ENCODE peak calls at places on chromosome 12, in five cellular contexts. Q is nephron progenitor cell, Z is A549, P is activated B cell treated with CpG ODN at 0.5 μM for 24 hours, E is heart right ventricle. A is an unnamed sample.

GRCh38 chr12:80702889-80703605 is 4.4 kb upstream of the MYF6 start:
- DNase-seq in Q (no peak), P (no peak), E (peak; percentile 10), Z (no peak), A (no peak)

GRCh38 chr12:51972424-51972812 is 20.9 kb downstream of the ACVR1B start:
- DNase-seq in Q (no peak), P (no peak), E (no peak), Z (no peak), A (no peak)

GRCh38 chr12:96445743-96446655 is 43.4 kb upstream of the CFAP54 start:
- DNase-seq in Z (no peak), P (no peak), Q (no peak), E (peak; percentile 69), A (no peak)

GRCh38 chr12:76957306-76957705 is 78.5 kb upstream of the CSRP2 start:
- DNase-seq in Q (no peak), Z (no peak), E (no peak), P (no peak), A (no peak)

GRCh38 chr12:6038160-6038559 is 86.3 kb downstream of the VWF start:
- DNase-seq in P (no peak), Z (peak; percentile 77), E (no peak), Q (peak; percentile 72), A (peak; percentile 70)

GRCh38 chr12:13980548-13981295 is 680 bp downstream of the GRIN2B start:
- DNase-seq in Q (peak; percentile 59), E (no peak), P (no peak), Z (peak; percentile 22), A (no peak)

GRCh38 chr12:116276433-116277216 is 868 bp downstream of the MED13L start:
- DNase-seq in P (peak; percentile 62), Z (peak; percentile 49), Q (peak; percentile 74), E (peak; percentile 71), A (no peak)

GRCh38 chr12:46358791-46359666 is 13.5 kb downstream of the SLC38A2 start:
- DNase-seq in Q (no peak), P (no peak), Z (no peak), E (no peak), A (no peak)

GRCh38 chr12:59698599-59698998 is 102.8 kb downstream of the SLC16A7 start:
- DNase-seq in Z (no peak), Q (no peak), P (no peak), E (no peak), A (no peak)

GRCh38 chr12:33455096-33455495 is 15.5 kb upstream of the SYT10 start:
- DNase-seq in P (no peak), Z (no peak), E (no peak), Q (no peak), A (no peak)

GRCh38 chr12:106954462-106955376 is 988 bp upstream of the TMEM263 start:
- DNase-seq in E (peak; percentile 39), P (peak; percentile 28), Z (no peak), Q (peak; percentile 15), A (no peak)

GRCh38 chr12:106953352-106954260 is 2.1 kb upstream of the TMEM263 start:
- DNase-seq in Q (no peak), E (no peak), P (no peak), Z (no peak), A (no peak)

GRCh38 chr12:106955377-106956047 is at the start of gene TMEM263:
- DNase-seq in E (peak; percentile 95), Q (peak; percentile 97), Z (peak; percentile 89), P (peak; percentile 91), A (peak; percentile 21)

GRCh38 chr12:106957617-106958016 is 1.9 kb downstream of the TMEM263 start:
- DNase-seq in P (no peak), Q (no peak), E (no peak), Z (no peak), A (no peak)

GRCh38 chr12:106956048-106956935 is 585 bp downstream of the TMEM263 start:
- DNase-seq in Z (peak; percentile 61), E (peak; percentile 68), Q (peak; percentile 56), P (peak; percentile 25), A (peak; percentile 26)
- TF ChIP-seq CTCF in Z (peak; percentile 38), E (peak; percentile 42), Q (no peak), P (no peak), A (peak; percentile 43)

DNA sequence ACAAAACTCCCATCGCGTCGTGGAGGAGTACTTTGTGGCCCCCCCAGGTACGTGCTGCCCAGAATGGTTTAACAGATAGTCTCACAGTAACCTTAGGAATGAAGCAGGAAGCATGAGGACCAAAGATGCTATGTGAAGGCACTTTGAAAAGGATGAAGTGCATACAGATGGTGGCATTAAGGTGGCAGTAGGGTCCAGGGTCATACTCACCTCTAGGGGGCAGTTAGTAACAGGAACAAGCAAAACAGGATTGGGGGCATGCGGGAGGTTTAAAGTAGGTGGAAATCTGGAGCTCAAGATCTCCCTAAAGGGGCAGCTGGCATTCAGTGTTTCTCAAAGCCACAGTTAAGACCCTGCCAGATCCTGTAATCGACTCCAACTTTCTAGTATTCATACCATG is 10.9 kb downstream of the GATC start:
- DNase-seq in E (no peak), P (no peak), Z (peak; percentile 44), Q (no peak), A (no peak)
- TF ChIP-seq CTCF in E (no peak), P (no peak), Z (peak; percentile 32), Q (no peak), A (peak; percentile 28)

DNA sequence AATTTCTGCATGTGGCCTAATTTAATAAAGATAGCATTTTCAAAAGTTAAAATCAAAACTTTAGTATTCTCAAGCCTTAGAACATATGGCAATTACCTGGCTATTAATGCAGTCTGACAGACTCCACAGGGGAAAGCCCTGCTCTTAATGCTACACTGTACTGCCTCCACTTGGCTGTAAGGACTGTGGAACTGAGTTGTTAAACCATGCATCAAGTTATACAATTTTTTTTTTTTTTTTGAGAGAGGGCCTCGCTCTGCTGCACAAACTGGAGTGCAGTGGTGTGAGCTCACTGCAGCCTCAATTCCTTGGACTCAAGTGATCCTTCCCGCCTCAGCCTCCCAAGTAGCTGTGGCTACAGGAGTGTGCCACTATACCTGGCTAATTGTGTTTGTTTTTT is 19.0 kb upstream of the NDUFA12 start:
- DNase-seq in Q (no peak), P (no peak), Z (no peak), E (no peak), A (no peak)
- TF ChIP-seq CTCF in Q (no peak), P (no peak), Z (no peak), E (no peak), A (no peak)

DNA sequence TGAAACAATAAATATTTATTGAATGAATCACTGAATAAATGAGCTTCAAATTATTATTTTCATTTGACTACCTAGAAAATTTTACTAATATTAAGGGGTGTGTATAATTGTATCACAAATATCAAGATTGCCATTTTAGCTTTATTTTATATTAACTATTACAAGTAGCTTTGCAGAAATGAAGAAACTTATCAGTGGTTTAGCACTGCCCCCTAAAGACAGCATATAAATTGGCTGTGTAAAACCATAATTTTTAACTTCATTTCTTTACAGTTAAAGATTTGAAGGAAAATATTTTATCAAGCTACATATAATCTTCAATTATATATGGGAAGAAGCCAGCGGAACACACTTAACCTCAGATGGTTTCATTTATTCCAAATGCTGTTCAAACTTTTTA is 11.4 kb downstream of the GARIN6 start:
- DNase-seq in Q (no peak), P (no peak), E (no peak), Z (no peak), A (no peak)
- TF ChIP-seq CTCF in Q (no peak), P (no peak), E (peak; percentile 27), Z (peak; percentile 52), A (peak; percentile 51)

GRCh38 chr12:120497524-120498150 is 1.7 kb downstream of the DYNLL1 start:
- DNase-seq in E (no peak), Z (no peak), Q (no peak), P (no peak), A (no peak)

GRCh38 chr12:120495189-120495722 is 657 bp upstream of the DYNLL1 start:
- DNase-seq in Q (peak; percentile 16), Z (peak; percentile 18), E (no peak), P (no peak), A (no peak)

GRCh38 chr12:120498870-120499515 is 3.1 kb downstream of the DYNLL1 start:
- DNase-seq in E (no peak), Z (no peak), P (no peak), Q (no peak), A (no peak)

GRCh38 chr12:120496353-120497340 is 734 bp downstream of the DYNLL1 start:
- DNase-seq in P (no peak), Q (peak; percentile 60), E (peak; percentile 74), Z (peak; percentile 44), A (no peak)

DNA sequence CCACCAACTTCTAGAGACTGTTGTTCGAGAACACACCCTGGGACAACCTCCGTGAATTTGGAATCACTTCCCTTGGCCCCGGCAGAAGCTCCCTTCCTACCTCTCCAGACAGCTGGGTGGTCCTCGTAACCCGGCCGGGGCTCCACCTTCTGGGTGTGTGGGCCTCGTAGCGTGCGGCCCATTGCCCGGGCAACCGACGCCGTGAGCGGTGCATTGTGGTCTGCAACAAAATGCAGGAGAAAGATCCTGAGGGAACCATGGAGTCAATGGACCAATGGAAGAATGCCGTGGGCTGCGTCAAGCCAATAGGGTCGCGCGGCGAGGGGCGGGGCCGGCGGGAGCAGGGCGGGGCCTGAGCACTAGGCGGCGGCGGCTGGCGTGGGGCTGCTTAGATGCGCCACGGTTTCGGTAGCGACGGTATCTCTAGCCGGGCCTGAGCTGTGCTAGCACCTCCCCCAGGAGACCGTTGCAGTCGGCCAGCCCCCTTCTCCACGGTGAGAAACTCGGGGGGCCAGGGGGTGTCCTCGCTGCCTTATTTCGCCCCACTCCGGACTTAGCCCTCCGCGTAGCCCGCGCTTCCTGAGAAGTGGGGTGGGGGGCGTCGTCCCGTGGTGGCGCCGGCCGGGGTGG is at the start of gene DYNLL1:
- DNase-seq in P (peak; percentile 99), E (peak; percentile 96), Q (peak; percentile 99), Z (peak; percentile 99), A (peak; percentile 78)
- TF ChIP-seq CTCF in P (no peak), E (no peak), Q (no peak), Z (no peak), A (no peak)

DNA sequence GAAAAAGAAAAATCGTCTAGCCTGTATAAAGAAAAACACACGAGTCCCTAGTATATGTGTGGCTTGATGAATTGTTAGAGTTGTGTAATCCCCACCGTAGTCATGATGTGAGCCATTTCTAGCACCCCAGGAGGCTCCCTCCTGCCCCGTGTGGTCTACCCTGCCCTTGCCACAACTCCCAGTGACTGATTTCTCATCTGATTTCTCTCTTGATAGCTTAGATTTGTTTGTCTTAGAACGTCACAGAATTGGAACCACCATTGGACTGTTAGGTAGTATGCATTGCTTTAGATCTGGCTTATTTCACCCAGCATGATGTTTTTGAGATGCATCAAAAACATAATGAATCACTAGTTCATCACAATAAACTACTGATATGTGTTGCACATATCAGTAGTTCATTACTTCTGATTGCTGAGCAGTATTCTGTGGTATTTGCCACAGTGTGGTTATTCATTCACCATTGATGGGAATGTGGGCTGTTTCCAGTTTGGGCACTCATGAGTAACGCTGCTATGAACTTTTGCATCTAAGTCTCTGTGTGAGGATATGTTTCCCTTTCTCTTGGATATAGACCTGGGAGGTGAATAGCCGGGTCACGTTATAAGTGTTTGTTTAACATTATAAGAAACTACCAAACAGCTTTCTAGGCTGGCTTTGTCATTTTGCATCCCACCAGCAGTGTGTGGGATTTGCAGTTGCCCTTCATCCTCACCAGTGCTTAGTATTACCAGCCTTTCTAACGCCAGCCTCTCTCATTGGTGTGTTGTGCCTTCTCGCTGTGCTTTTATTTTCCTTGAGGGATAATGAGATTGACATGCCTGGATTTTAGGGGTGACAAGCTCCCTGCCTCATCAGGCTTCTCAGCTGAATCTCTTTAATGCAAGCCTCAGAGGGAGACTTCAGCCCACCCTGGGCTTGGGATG is 31.9 kb upstream of the NCOR2 start:
- DNase-seq in P (no peak), Q (no peak), E (no peak), Z (no peak), A (no peak)
- TF ChIP-seq CTCF in P (no peak), Q (no peak), E (no peak), Z (no peak), A (no peak)

A was measured in LNCaP clone FGC.